ENCODE peak calls at places on chromosomes 16 and 17, in seven cellular contexts. One of them, this sample, is unnamed.

GRCh38 chr17:43033947-43034622 is 9.1 kb downstream of the RND2 start:
- DNase-seq in brain microvascular endothelial cell: no peak
- DNase-seq in tibial nerve: no peak
- DNase-seq in Peyer's patch: no peak
- DNase-seq in left ventricle myocardium inferior: no peak
- DNase-seq in thoracic aorta: no peak
- DNase-seq in PC-3: no peak
- DNase-seq in this sample: no peak

GRCh38 chr17:6276711-6277110 is 158.2 kb downstream of the AIPL1 start:
- DNase-seq in left ventricle myocardium inferior: no peak
- DNase-seq in tibial nerve: no peak
- DNase-seq in Peyer's patch: no peak
- DNase-seq in brain microvascular endothelial cell: no peak
- DNase-seq in thoracic aorta: no peak
- DNase-seq in PC-3: no peak
- DNase-seq in this sample: no peak

GRCh38 chr16:57386381-57386951 is 14.2 kb downstream of the CX3CL1 start:
- DNase-seq in brain microvascular endothelial cell: peak
- DNase-seq in left ventricle myocardium inferior: no peak
- DNase-seq in thoracic aorta: no peak
- DNase-seq in PC-3: no peak
- DNase-seq in tibial nerve: no peak
- DNase-seq in Peyer's patch: no peak
- DNase-seq in this sample: no peak

GRCh38 chr17:4073983-4074830 is 68.6 kb downstream of the ZZEF1 start:
- DNase-seq in PC-3: no peak
- DNase-seq in brain microvascular endothelial cell: no peak
- DNase-seq in tibial nerve: no peak
- DNase-seq in thoracic aorta: no peak
- DNase-seq in Peyer's patch: no peak
- DNase-seq in left ventricle myocardium inferior: no peak
- DNase-seq in this sample: peak

GRCh38 chr16:56898847-56899246 is 33.1 kb upstream of the HERPUD1 start:
- DNase-seq in PC-3: no peak
- DNase-seq in Peyer's patch: no peak
- DNase-seq in tibial nerve: no peak
- DNase-seq in thoracic aorta: no peak
- DNase-seq in left ventricle myocardium inferior: no peak
- DNase-seq in brain microvascular endothelial cell: no peak
- DNase-seq in this sample: no peak

GRCh38 chr16:89867918-89868317 is 5.5 kb upstream of the TCF25 start:
- DNase-seq in tibial nerve: no peak
- DNase-seq in left ventricle myocardium inferior: no peak
- DNase-seq in PC-3: no peak
- DNase-seq in brain microvascular endothelial cell: no peak
- DNase-seq in thoracic aorta: no peak
- DNase-seq in Peyer's patch: no peak
- DNase-seq in this sample: no peak

GRCh38 chr17:32590974-32591373 is 104.2 kb downstream of the CDK5R1 start:
- DNase-seq in tibial nerve: no peak
- DNase-seq in thoracic aorta: no peak
- DNase-seq in PC-3: no peak
- DNase-seq in left ventricle myocardium inferior: no peak
- DNase-seq in Peyer's patch: no peak
- DNase-seq in brain microvascular endothelial cell: no peak
- DNase-seq in this sample: no peak

GRCh38 chr16:53257001-53257400 is 177.3 kb upstream of the RBL2 start:
- DNase-seq in thoracic aorta: no peak
- DNase-seq in Peyer's patch: no peak
- DNase-seq in tibial nerve: no peak
- DNase-seq in brain microvascular endothelial cell: no peak
- DNase-seq in left ventricle myocardium inferior: no peak
- DNase-seq in PC-3: peak
- DNase-seq in this sample: no peak

GRCh38 chr17:62862251-62862650 is 54.1 kb upstream of the MARCHF10 start:
- DNase-seq in brain microvascular endothelial cell: no peak
- DNase-seq in left ventricle myocardium inferior: no peak
- DNase-seq in PC-3: peak
- DNase-seq in thoracic aorta: no peak
- DNase-seq in tibial nerve: no peak
- DNase-seq in Peyer's patch: no peak
- DNase-seq in this sample: no peak

GRCh38 chr16:87789437-87790277 is 23.9 kb upstream of the KLHDC4 start:
- DNase-seq in Peyer's patch: no peak
- DNase-seq in PC-3: peak
- DNase-seq in thoracic aorta: no peak
- DNase-seq in left ventricle myocardium inferior: no peak
- DNase-seq in tibial nerve: no peak
- DNase-seq in brain microvascular endothelial cell: peak
- DNase-seq in this sample: no peak

GRCh38 chr17:64781394-64781793 is 119.3 kb upstream of the SMURF2 start:
- DNase-seq in left ventricle myocardium inferior: peak
- DNase-seq in PC-3: no peak
- DNase-seq in brain microvascular endothelial cell: no peak
- DNase-seq in Peyer's patch: peak
- DNase-seq in thoracic aorta: no peak
- DNase-seq in tibial nerve: no peak
- DNase-seq in this sample: no peak

GRCh38 chr17:19533718-19534561 is at the start of gene SLC47A1:
- DNase-seq in tibial nerve: no peak
- DNase-seq in left ventricle myocardium inferior: peak
- DNase-seq in thoracic aorta: no peak
- DNase-seq in PC-3: no peak
- DNase-seq in brain microvascular endothelial cell: no peak
- DNase-seq in Peyer's patch: no peak
- DNase-seq in this sample: no peak

GRCh38 chr16:12228079-12228606 is 251.6 kb downstream of the SNX29 start:
- DNase-seq in brain microvascular endothelial cell: no peak
- DNase-seq in tibial nerve: no peak
- DNase-seq in left ventricle myocardium inferior: no peak
- DNase-seq in Peyer's patch: no peak
- DNase-seq in thoracic aorta: no peak
- DNase-seq in PC-3: no peak
- DNase-seq in this sample: no peak

GRCh38 chr16:68644715-68645493 is at the start of gene CDH3:
- DNase-seq in Peyer's patch: peak
- DNase-seq in PC-3: peak
- DNase-seq in tibial nerve: no peak
- DNase-seq in thoracic aorta: no peak
- DNase-seq in left ventricle myocardium inferior: no peak
- DNase-seq in brain microvascular endothelial cell: no peak
- DNase-seq in this sample: no peak

GRCh38 chr17:82960419-82961271 is 118.8 kb upstream of the METRNL start:
- DNase-seq in thoracic aorta: no peak
- DNase-seq in Peyer's patch: peak
- DNase-seq in brain microvascular endothelial cell: no peak
- DNase-seq in PC-3: no peak
- DNase-seq in left ventricle myocardium inferior: peak
- DNase-seq in tibial nerve: no peak
- DNase-seq in this sample: no peak

GRCh38 chr16:1108299-1109252 is 12.5 kb upstream of the C1QTNF8 start:
- DNase-seq in Peyer's patch: peak
- DNase-seq in thoracic aorta: no peak
- DNase-seq in left ventricle myocardium inferior: peak
- DNase-seq in brain microvascular endothelial cell: no peak
- DNase-seq in tibial nerve: no peak
- DNase-seq in PC-3: peak
- DNase-seq in this sample: no peak

GRCh38 chr16:84983308-84983707 is 28.0 kb downstream of the ZDHHC7 start:
- DNase-seq in left ventricle myocardium inferior: no peak
- DNase-seq in Peyer's patch: peak
- DNase-seq in PC-3: no peak
- DNase-seq in thoracic aorta: no peak
- DNase-seq in tibial nerve: no peak
- DNase-seq in brain microvascular endothelial cell: no peak
- DNase-seq in this sample: no peak

GRCh38 chr17:66200685-66201092 is 8.8 kb upstream of the CEP112 start:
- DNase-seq in Peyer's patch: no peak
- DNase-seq in tibial nerve: peak
- DNase-seq in left ventricle myocardium inferior: no peak
- DNase-seq in PC-3: peak
- DNase-seq in thoracic aorta: no peak
- DNase-seq in brain microvascular endothelial cell: peak
- DNase-seq in this sample: no peak

GRCh38 chr17:68541816-68542215 is 29.6 kb downstream of the PRKAR1A start:
- DNase-seq in PC-3: no peak
- DNase-seq in thoracic aorta: no peak
- DNase-seq in tibial nerve: no peak
- DNase-seq in Peyer's patch: no peak
- DNase-seq in brain microvascular endothelial cell: no peak
- DNase-seq in left ventricle myocardium inferior: no peak
- DNase-seq in this sample: no peak

GRCh38 chr17:83204230-83204725 is 124.9 kb downstream of the METRNL start:
- DNase-seq in left ventricle myocardium inferior: no peak
- DNase-seq in brain microvascular endothelial cell: no peak
- DNase-seq in thoracic aorta: no peak
- DNase-seq in tibial nerve: peak
- DNase-seq in PC-3: no peak
- DNase-seq in Peyer's patch: no peak
- DNase-seq in this sample: no peak

GRCh38 chr16:17508303-17508702 is 37.5 kb upstream of the XYLT1 start:
- DNase-seq in left ventricle myocardium inferior: no peak
- DNase-seq in tibial nerve: no peak
- DNase-seq in PC-3: no peak
- DNase-seq in brain microvascular endothelial cell: no peak
- DNase-seq in Peyer's patch: no peak
- DNase-seq in thoracic aorta: no peak
- DNase-seq in this sample: no peak

GRCh38 chr16:17512636-17513220 is 42.0 kb upstream of the XYLT1 start:
- DNase-seq in thoracic aorta: no peak
- DNase-seq in tibial nerve: no peak
- DNase-seq in left ventricle myocardium inferior: no peak
- DNase-seq in PC-3: no peak
- DNase-seq in brain microvascular endothelial cell: no peak
- DNase-seq in Peyer's patch: no peak
- DNase-seq in this sample: no peak

GRCh38 chr16:17511340-17511739 is 40.6 kb upstream of the XYLT1 start:
- DNase-seq in thoracic aorta: no peak
- DNase-seq in tibial nerve: peak
- DNase-seq in brain microvascular endothelial cell: no peak
- DNase-seq in Peyer's patch: no peak
- DNase-seq in left ventricle myocardium inferior: no peak
- DNase-seq in PC-3: no peak
- DNase-seq in this sample: no peak

GRCh38 chr16:17509194-17509593 is 38.4 kb upstream of the XYLT1 start:
- DNase-seq in brain microvascular endothelial cell: no peak
- DNase-seq in thoracic aorta: no peak
- DNase-seq in Peyer's patch: no peak
- DNase-seq in PC-3: no peak
- DNase-seq in left ventricle myocardium inferior: no peak
- DNase-seq in tibial nerve: no peak
- DNase-seq in this sample: no peak

DNA sequence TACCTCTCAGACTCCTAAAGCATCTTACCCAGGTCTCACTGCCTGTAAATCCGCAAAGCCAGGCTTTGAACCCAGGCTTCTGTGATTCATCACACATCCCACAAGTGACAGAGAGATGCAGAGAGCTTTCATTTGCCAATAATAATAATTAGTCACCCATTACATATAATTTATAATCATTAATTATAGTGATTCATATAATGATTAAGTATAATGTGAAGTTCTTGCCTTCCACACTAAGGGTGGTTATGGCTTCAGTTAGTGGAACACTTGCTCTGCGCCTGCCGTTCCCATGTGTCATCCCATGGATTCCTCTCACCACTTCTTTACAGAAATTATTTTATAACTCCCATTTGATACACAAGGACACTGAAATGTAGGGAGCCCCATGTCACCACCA is 39.8 kb upstream of the XYLT1 start:
- DNase-seq in Peyer's patch: no peak
- DNase-seq in left ventricle myocardium inferior: no peak
- DNase-seq in brain microvascular endothelial cell: no peak
- DNase-seq in PC-3: no peak
- DNase-seq in thoracic aorta: no peak
- DNase-seq in tibial nerve: no peak
- DNase-seq in this sample: no peak
- H3K4me3 ChIP-seq in Peyer's patch: no peak
- H3K4me3 ChIP-seq in left ventricle myocardium inferior: no peak
- H3K4me3 ChIP-seq in brain microvascular endothelial cell: no peak
- H3K4me3 ChIP-seq in PC-3: no peak
- H3K4me3 ChIP-seq in thoracic aorta: no peak
- H3K4me3 ChIP-seq in tibial nerve: no peak
- H3K4me3 ChIP-seq in this sample: no peak

GRCh38 chr17:72053069-72053846 is 67.6 kb upstream of the SOX9 start:
- DNase-seq in brain microvascular endothelial cell: no peak
- DNase-seq in Peyer's patch: no peak
- DNase-seq in thoracic aorta: no peak
- DNase-seq in tibial nerve: no peak
- DNase-seq in left ventricle myocardium inferior: no peak
- DNase-seq in PC-3: no peak
- DNase-seq in this sample: no peak
- TF ChIP-seq CTCF in brain microvascular endothelial cell: no peak
- TF ChIP-seq CTCF in Peyer's patch: no peak
- TF ChIP-seq CTCF in thoracic aorta: no peak
- TF ChIP-seq CTCF in tibial nerve: no peak
- TF ChIP-seq CTCF in left ventricle myocardium inferior: no peak
- TF ChIP-seq CTCF in PC-3: peak
- TF ChIP-seq CTCF in this sample: no peak

GRCh38 chr16:27217256-27217655 is 13.9 kb downstream of the KDM8 start:
- DNase-seq in Peyer's patch: peak
- DNase-seq in brain microvascular endothelial cell: peak
- DNase-seq in PC-3: no peak
- DNase-seq in tibial nerve: no peak
- DNase-seq in left ventricle myocardium inferior: no peak
- DNase-seq in thoracic aorta: no peak
- DNase-seq in this sample: no peak
- H3K4me3 ChIP-seq in Peyer's patch: no peak
- H3K4me3 ChIP-seq in brain microvascular endothelial cell: no peak
- H3K4me3 ChIP-seq in PC-3: no peak
- H3K4me3 ChIP-seq in tibial nerve: no peak
- H3K4me3 ChIP-seq in left ventricle myocardium inferior: no peak
- H3K4me3 ChIP-seq in thoracic aorta: peak
- H3K4me3 ChIP-seq in this sample: no peak

GRCh38 chr17:56570199-56570598 is 23.3 kb upstream of the NOG start:
- DNase-seq in Peyer's patch: no peak
- DNase-seq in thoracic aorta: no peak
- DNase-seq in left ventricle myocardium inferior: no peak
- DNase-seq in PC-3: peak
- DNase-seq in tibial nerve: no peak
- DNase-seq in brain microvascular endothelial cell: no peak
- DNase-seq in this sample: no peak
- TF ChIP-seq CTCF in Peyer's patch: no peak
- TF ChIP-seq CTCF in thoracic aorta: no peak
- TF ChIP-seq CTCF in left ventricle myocardium inferior: no peak
- TF ChIP-seq CTCF in PC-3: no peak
- TF ChIP-seq CTCF in tibial nerve: no peak
- TF ChIP-seq CTCF in brain microvascular endothelial cell: no peak
- TF ChIP-seq CTCF in this sample: no peak

GRCh38 chr17:48439473-48439872 is 9.5 kb upstream of the SKAP1 start:
- DNase-seq in tibial nerve: no peak
- DNase-seq in PC-3: no peak
- DNase-seq in left ventricle myocardium inferior: no peak
- DNase-seq in Peyer's patch: no peak
- DNase-seq in brain microvascular endothelial cell: no peak
- DNase-seq in thoracic aorta: no peak
- DNase-seq in this sample: no peak
- H3K4me3 ChIP-seq in tibial nerve: no peak
- H3K4me3 ChIP-seq in PC-3: no peak
- H3K4me3 ChIP-seq in left ventricle myocardium inferior: no peak
- H3K4me3 ChIP-seq in Peyer's patch: no peak
- H3K4me3 ChIP-seq in brain microvascular endothelial cell: no peak
- H3K4me3 ChIP-seq in thoracic aorta: no peak
- H3K4me3 ChIP-seq in this sample: no peak